ENCODE peak calls at places on chromosomes 12 and 14, in seven cellular contexts. U is M059J; O is T-helper 2 cell treated with Interferon-gamma antibody and Interleukin-4, amounts not matched to agents 5 μg/mL and 100 μg/mL, for 36 hours; B is NCI-H1105 treated with DMSO at 0.1 percent for 48 hours; R is cardiac septum; P is gastrocnemius medialis; N is mesothelial cell of epicardium. C is an unnamed sample.

GRCh38 chr12:89970646-89971192 is 262.1 kb upstream of the ATP2B1 start:
- DNase-seq in B (no peak), R (no peak), O (no peak), N (no peak), P (no peak), U (no peak), C (no peak)

GRCh38 chr14:91947196-91948184 is at the start of gene FBLN5:
- DNase-seq in R (no peak), U (peak), B (peak), N (peak), P (peak), O (peak), C (peak)

GRCh38 chr12:34598851-34599529 is 576.7 kb downstream of the ALG10 start:
- DNase-seq in B (no peak), P (no peak), U (no peak), R (no peak), N (no peak), O (no peak), C (no peak)

GRCh38 chr12:7210642-7211151 is 21.2 kb downstream of the PEX5 start:
- DNase-seq in N (no peak), O (no peak), B (no peak), P (no peak), R (no peak), U (no peak), C (no peak)

GRCh38 chr12:101407054-101407437 is 526 bp downstream of the ARL1 start:
- DNase-seq in P (peak), N (no peak), O (no peak), B (peak), R (peak), U (peak), C (no peak)

GRCh38 chr14:80206351-80206750 is 5.0 kb downstream of the DIO2 start:
- DNase-seq in N (no peak), U (no peak), P (no peak), O (no peak), B (no peak), R (no peak), C (no peak)

GRCh38 chr12:94717656-94718055 is 67.3 kb upstream of the TMCC3 start:
- DNase-seq in N (no peak), P (no peak), O (no peak), U (no peak), R (no peak), B (no peak), C (no peak)

GRCh38 chr12:92078167-92079053 is 67.2 kb downstream of the BTG1 start:
- DNase-seq in N (no peak), O (peak), B (no peak), R (no peak), P (peak), U (peak), C (no peak)

C was measured in NCI-H1694 treated with DMSO at 0.1 percent for 48 hours.